ENCODE peak calls at places on chromosomes 2 and 18, in ten cellular contexts. H, S, Q, K, G, R, A, C, P and B are unnamed samples.

GRCh38 chr2:40128796-40129195 is 323.1 kb downstream of the SLC8A1 start:
- DNase-seq in H (no peak), S (no peak), Q (peak), K (no peak), G (no peak), R (no peak), A (no peak), C (no peak), P (no peak), B (no peak)

GRCh38 chr2:20608666-20609348 is 42.1 kb downstream of the HS1BP3 start:
- DNase-seq in H (no peak), S (no peak), Q (peak), K (no peak), G (no peak), R (no peak), A (peak), C (no peak), P (peak), B (no peak)

GRCh38 chr2:2229898-2230817 is 100.9 kb downstream of the MYT1L start:
- DNase-seq in H (no peak), S (no peak), Q (no peak), K (no peak), G (no peak), R (no peak), A (no peak), C (no peak), P (peak), B (no peak)

GRCh38 chr2:236706288-236706687 is 136.7 kb downstream of the ACKR3 start:
- DNase-seq in H (no peak), S (no peak), Q (no peak), K (no peak), G (no peak), R (no peak), A (peak), C (no peak), P (no peak), B (no peak)

GRCh38 chr2:235021752-235022151 is 69.9 kb downstream of the SH3BP4 start:
- DNase-seq in H (no peak), S (no peak), Q (peak), K (peak), G (peak), R (no peak), A (no peak), C (no peak), P (no peak), B (no peak)

GRCh38 chr18:27952741-27953140 is 224.2 kb downstream of the CDH2 start:
- DNase-seq in H (no peak), S (no peak), Q (no peak), K (no peak), G (no peak), R (no peak), A (no peak), C (no peak), P (no peak), B (no peak)

GRCh38 chr2:135142323-135142722 is 90.2 kb downstream of the RAB3GAP1 start:
- DNase-seq in H (no peak), S (no peak), Q (no peak), K (no peak), G (no peak), R (no peak), A (no peak), C (no peak), P (no peak), B (no peak)

GRCh38 chr2:204046145-204046544 is 109.6 kb downstream of the ICOS start:
- DNase-seq in H (no peak), S (no peak), Q (no peak), K (no peak), G (no peak), R (no peak), A (no peak), C (no peak), P (no peak), B (no peak)

GRCh38 chr18:31274915-31275314 is 43.0 kb upstream of the DSG1 start:
- DNase-seq in H (no peak), S (no peak), Q (no peak), K (peak), G (no peak), R (no peak), A (no peak), C (no peak), P (peak), B (no peak)

GRCh38 chr2:234107861-234108260 is 57.4 kb downstream of the SPP2 start:
- DNase-seq in H (no peak), S (no peak), Q (no peak), K (no peak), G (no peak), R (no peak), A (no peak), C (no peak), P (no peak), B (no peak)

GRCh38 chr2:54570925-54571694 is 115.0 kb downstream of the SPTBN1 start:
- DNase-seq in H (peak), S (peak), Q (peak), K (peak), G (no peak), R (no peak), A (no peak), C (no peak), P (peak), B (peak)

GRCh38 chr2:37189452-37190153 is 1.1 kb upstream of the SULT6B1 start:
- DNase-seq in H (peak), S (no peak), Q (peak), K (peak), G (peak), R (no peak), A (no peak), C (no peak), P (no peak), B (no peak)

GRCh38 chr2:203019142-203019541 is 4.5 kb downstream of the NBEAL1 start:
- DNase-seq in H (no peak), S (no peak), Q (no peak), K (no peak), G (no peak), R (no peak), A (no peak), C (no peak), P (no peak), B (no peak)

GRCh38 chr2:17620280-17620679 is 79.8 kb downstream of the VSNL1 start:
- DNase-seq in H (no peak), S (no peak), Q (peak), K (no peak), G (no peak), R (no peak), A (no peak), C (no peak), P (peak), B (no peak)

GRCh38 chr2:122135353-122135947 is 380.0 kb downstream of the TSN start:
- DNase-seq in H (no peak), S (no peak), Q (no peak), K (no peak), G (no peak), R (no peak), A (no peak), C (no peak), P (no peak), B (no peak)

GRCh38 chr2:71547616-71548285 is 94.4 kb downstream of the DYSF start:
- DNase-seq in H (no peak), S (no peak), Q (no peak), K (no peak), G (no peak), R (no peak), A (peak), C (no peak), P (no peak), B (no peak)

GRCh38 chr2:203583696-203584095 is 48.6 kb upstream of the RAPH1 start:
- DNase-seq in H (peak), S (no peak), Q (peak), K (no peak), G (peak), R (no peak), A (peak), C (no peak), P (no peak), B (no peak)

GRCh38 chr2:144834954-144835633 is 315.2 kb upstream of the ZEB2 start:
- DNase-seq in H (no peak), S (no peak), Q (peak), K (peak), G (peak), R (no peak), A (no peak), C (peak), P (peak), B (no peak)

GRCh38 chr2:44918095-44918775 is 23.3 kb upstream of the SIX3 start:
- DNase-seq in H (no peak), S (no peak), Q (no peak), K (no peak), G (no peak), R (no peak), A (no peak), C (no peak), P (no peak), B (no peak)

GRCh38 chr2:177147093-177147694 is 65.4 kb upstream of the HNRNPA3 start:
- DNase-seq in H (peak), S (no peak), Q (peak), K (peak), G (peak), R (no peak), A (no peak), C (no peak), P (no peak), B (no peak)

GRCh38 chr2:233845301-233846060 is 8.9 kb downstream of the HJURP start:
- DNase-seq in H (no peak), S (no peak), Q (no peak), K (no peak), G (no peak), R (no peak), A (peak), C (no peak), P (no peak), B (no peak)

GRCh38 chr2:42792583-42793313 is at the start of gene HAAO:
- DNase-seq in H (peak), S (no peak), Q (no peak), K (no peak), G (no peak), R (no peak), A (peak), C (peak), P (peak), B (no peak)

GRCh38 chr18:12686100-12686499 is 16.4 kb downstream of the CEP76 start:
- DNase-seq in H (no peak), S (no peak), Q (peak), K (peak), G (no peak), R (no peak), A (no peak), C (no peak), P (no peak), B (no peak)

GRCh38 chr2:95266781-95267430 is 7.3 kb upstream of the PROM2 start:
- DNase-seq in H (no peak), S (no peak), Q (no peak), K (no peak), G (no peak), R (no peak), A (peak), C (no peak), P (no peak), B (no peak)

GRCh38 chr2:23624378-23624777 is 239.4 kb downstream of the KLHL29 start:
- DNase-seq in H (peak), S (no peak), Q (no peak), K (no peak), G (no peak), R (no peak), A (peak), C (no peak), P (no peak), B (no peak)